ENCODE peak calls at places on chromosomes 1 and 21, in eight cellular contexts. One of them, this sample, is unnamed.

GRCh38 chr1:162627662-162628296 is 4.5 kb upstream of the DDR2 start:
- DNase-seq in brain microvascular endothelial cell: peak
- DNase-seq in epithelial cell of esophagus: peak
- DNase-seq in fibroblast of pulmonary artery: peak
- DNase-seq in lower lobe of right lung: no peak
- DNase-seq in cardiac fibroblast: peak
- DNase-seq in choroid plexus epithelial cell: peak
- DNase-seq in tibial nerve: no peak
- DNase-seq in this sample: peak

GRCh38 chr1:41637367-41637766 is 152.9 kb upstream of the EDN2 start:
- DNase-seq in epithelial cell of esophagus: no peak
- DNase-seq in lower lobe of right lung: no peak
- DNase-seq in cardiac fibroblast: no peak
- DNase-seq in fibroblast of pulmonary artery: no peak
- DNase-seq in choroid plexus epithelial cell: no peak
- DNase-seq in tibial nerve: no peak
- DNase-seq in brain microvascular endothelial cell: no peak
- DNase-seq in this sample: no peak

GRCh38 chr21:36134820-36135390 is at the start of gene CBR3:
- DNase-seq in cardiac fibroblast: peak
- DNase-seq in lower lobe of right lung: peak
- DNase-seq in choroid plexus epithelial cell: peak
- DNase-seq in fibroblast of pulmonary artery: peak
- DNase-seq in epithelial cell of esophagus: peak
- DNase-seq in tibial nerve: peak
- DNase-seq in brain microvascular endothelial cell: peak
- DNase-seq in this sample: peak

GRCh38 chr1:116762281-116762680 is 8.1 kb downstream of the CD2 start:
- DNase-seq in fibroblast of pulmonary artery: no peak
- DNase-seq in epithelial cell of esophagus: no peak
- DNase-seq in choroid plexus epithelial cell: no peak
- DNase-seq in tibial nerve: no peak
- DNase-seq in cardiac fibroblast: no peak
- DNase-seq in lower lobe of right lung: no peak
- DNase-seq in brain microvascular endothelial cell: no peak
- DNase-seq in this sample: no peak

GRCh38 chr1:203743101-203743501 is 21.9 kb upstream of the LAX1 start:
- DNase-seq in choroid plexus epithelial cell: no peak
- DNase-seq in cardiac fibroblast: no peak
- DNase-seq in fibroblast of pulmonary artery: no peak
- DNase-seq in brain microvascular endothelial cell: no peak
- DNase-seq in tibial nerve: no peak
- DNase-seq in epithelial cell of esophagus: peak
- DNase-seq in lower lobe of right lung: no peak
- DNase-seq in this sample: no peak

GRCh38 chr1:155013632-155014031 is 11.0 kb downstream of the ZBTB7B start:
- DNase-seq in choroid plexus epithelial cell: no peak
- DNase-seq in tibial nerve: no peak
- DNase-seq in cardiac fibroblast: no peak
- DNase-seq in brain microvascular endothelial cell: no peak
- DNase-seq in fibroblast of pulmonary artery: no peak
- DNase-seq in epithelial cell of esophagus: no peak
- DNase-seq in lower lobe of right lung: no peak
- DNase-seq in this sample: no peak

GRCh38 chr1:206430031-206430983 is 40.0 kb upstream of the IKBKE start:
- DNase-seq in epithelial cell of esophagus: peak
- DNase-seq in choroid plexus epithelial cell: peak
- DNase-seq in fibroblast of pulmonary artery: peak
- DNase-seq in lower lobe of right lung: no peak
- DNase-seq in brain microvascular endothelial cell: peak
- DNase-seq in cardiac fibroblast: peak
- DNase-seq in tibial nerve: no peak
- DNase-seq in this sample: peak

GRCh38 chr1:164914208-164914607 is 355.2 kb downstream of the PBX1 start:
- DNase-seq in tibial nerve: no peak
- DNase-seq in cardiac fibroblast: peak
- DNase-seq in fibroblast of pulmonary artery: peak
- DNase-seq in brain microvascular endothelial cell: peak
- DNase-seq in lower lobe of right lung: no peak
- DNase-seq in choroid plexus epithelial cell: peak
- DNase-seq in epithelial cell of esophagus: peak
- DNase-seq in this sample: peak

GRCh38 chr1:22575532-22576147 is 12.4 kb downstream of the EPHA8 start:
- DNase-seq in lower lobe of right lung: no peak
- DNase-seq in tibial nerve: no peak
- DNase-seq in choroid plexus epithelial cell: no peak
- DNase-seq in brain microvascular endothelial cell: no peak
- DNase-seq in fibroblast of pulmonary artery: no peak
- DNase-seq in cardiac fibroblast: no peak
- DNase-seq in epithelial cell of esophagus: no peak
- DNase-seq in this sample: no peak

GRCh38 chr1:19921310-19921709 is 2.1 kb downstream of the PLA2G2E start:
- DNase-seq in fibroblast of pulmonary artery: no peak
- DNase-seq in brain microvascular endothelial cell: no peak
- DNase-seq in cardiac fibroblast: no peak
- DNase-seq in lower lobe of right lung: no peak
- DNase-seq in epithelial cell of esophagus: no peak
- DNase-seq in choroid plexus epithelial cell: no peak
- DNase-seq in tibial nerve: no peak
- DNase-seq in this sample: no peak

GRCh38 chr1:19029191-19030085 is 73.0 kb upstream of the IFFO2 start:
- DNase-seq in epithelial cell of esophagus: peak
- DNase-seq in tibial nerve: no peak
- DNase-seq in cardiac fibroblast: no peak
- DNase-seq in fibroblast of pulmonary artery: peak
- DNase-seq in lower lobe of right lung: no peak
- DNase-seq in choroid plexus epithelial cell: no peak
- DNase-seq in brain microvascular endothelial cell: no peak
- DNase-seq in this sample: no peak

GRCh38 chr1:54585181-54586066 is 37.4 kb downstream of the ACOT11 start:
- DNase-seq in choroid plexus epithelial cell: no peak
- DNase-seq in fibroblast of pulmonary artery: no peak
- DNase-seq in tibial nerve: no peak
- DNase-seq in epithelial cell of esophagus: no peak
- DNase-seq in cardiac fibroblast: no peak
- DNase-seq in brain microvascular endothelial cell: no peak
- DNase-seq in lower lobe of right lung: no peak
- DNase-seq in this sample: no peak

GRCh38 chr1:230047114-230047865 is 19.7 kb upstream of the GALNT2 start:
- DNase-seq in lower lobe of right lung: no peak
- DNase-seq in cardiac fibroblast: no peak
- DNase-seq in brain microvascular endothelial cell: no peak
- DNase-seq in epithelial cell of esophagus: peak
- DNase-seq in tibial nerve: no peak
- DNase-seq in choroid plexus epithelial cell: peak
- DNase-seq in fibroblast of pulmonary artery: peak
- DNase-seq in this sample: no peak

GRCh38 chr1:227797144-227797543 is 18.3 kb upstream of the PRSS38 start:
- DNase-seq in epithelial cell of esophagus: no peak
- DNase-seq in tibial nerve: no peak
- DNase-seq in lower lobe of right lung: no peak
- DNase-seq in fibroblast of pulmonary artery: no peak
- DNase-seq in choroid plexus epithelial cell: no peak
- DNase-seq in cardiac fibroblast: no peak
- DNase-seq in brain microvascular endothelial cell: no peak
- DNase-seq in this sample: no peak

GRCh38 chr1:177432897-177433296 is 262.1 kb downstream of the BRINP2 start:
- DNase-seq in cardiac fibroblast: no peak
- DNase-seq in choroid plexus epithelial cell: peak
- DNase-seq in tibial nerve: no peak
- DNase-seq in epithelial cell of esophagus: peak
- DNase-seq in lower lobe of right lung: no peak
- DNase-seq in brain microvascular endothelial cell: no peak
- DNase-seq in fibroblast of pulmonary artery: peak
- DNase-seq in this sample: peak

GRCh38 chr1:113207019-113207418 is 134.0 kb downstream of the LRIG2 start:
- DNase-seq in epithelial cell of esophagus: peak
- DNase-seq in cardiac fibroblast: no peak
- DNase-seq in fibroblast of pulmonary artery: no peak
- DNase-seq in choroid plexus epithelial cell: no peak
- DNase-seq in brain microvascular endothelial cell: no peak
- DNase-seq in tibial nerve: no peak
- DNase-seq in lower lobe of right lung: no peak
- DNase-seq in this sample: no peak

GRCh38 chr1:116874622-116875277 is 35.0 kb upstream of the PTGFRN start:
- DNase-seq in fibroblast of pulmonary artery: peak
- DNase-seq in tibial nerve: no peak
- DNase-seq in cardiac fibroblast: peak
- DNase-seq in choroid plexus epithelial cell: peak
- DNase-seq in brain microvascular endothelial cell: no peak
- DNase-seq in lower lobe of right lung: no peak
- DNase-seq in epithelial cell of esophagus: no peak
- DNase-seq in this sample: peak

GRCh38 chr1:198153804-198154203 is 3.0 kb upstream of the NEK7 start:
- DNase-seq in fibroblast of pulmonary artery: peak
- DNase-seq in cardiac fibroblast: peak
- DNase-seq in epithelial cell of esophagus: no peak
- DNase-seq in tibial nerve: no peak
- DNase-seq in choroid plexus epithelial cell: no peak
- DNase-seq in lower lobe of right lung: no peak
- DNase-seq in brain microvascular endothelial cell: peak
- DNase-seq in this sample: no peak

GRCh38 chr1:47703981-47704596 is 266.2 kb downstream of the FOXD2 start:
- DNase-seq in brain microvascular endothelial cell: peak
- DNase-seq in tibial nerve: no peak
- DNase-seq in choroid plexus epithelial cell: peak
- DNase-seq in fibroblast of pulmonary artery: peak
- DNase-seq in epithelial cell of esophagus: peak
- DNase-seq in lower lobe of right lung: no peak
- DNase-seq in cardiac fibroblast: peak
- DNase-seq in this sample: peak

GRCh38 chr1:85262985-85263384 is 3.5 kb upstream of the C1orf52 start:
- DNase-seq in lower lobe of right lung: no peak
- DNase-seq in tibial nerve: no peak
- DNase-seq in epithelial cell of esophagus: no peak
- DNase-seq in fibroblast of pulmonary artery: no peak
- DNase-seq in choroid plexus epithelial cell: no peak
- DNase-seq in cardiac fibroblast: no peak
- DNase-seq in brain microvascular endothelial cell: no peak
- DNase-seq in this sample: no peak

GRCh38 chr1:85258536-85259117 is 835 bp downstream of the C1orf52 start:
- DNase-seq in fibroblast of pulmonary artery: peak
- DNase-seq in brain microvascular endothelial cell: no peak
- DNase-seq in lower lobe of right lung: no peak
- DNase-seq in choroid plexus epithelial cell: peak
- DNase-seq in tibial nerve: no peak
- DNase-seq in epithelial cell of esophagus: peak
- DNase-seq in cardiac fibroblast: peak
- DNase-seq in this sample: no peak

GRCh38 chr1:85264150-85264549 is 4.7 kb upstream of the C1orf52 start:
- DNase-seq in lower lobe of right lung: no peak
- DNase-seq in cardiac fibroblast: no peak
- DNase-seq in epithelial cell of esophagus: peak
- DNase-seq in choroid plexus epithelial cell: no peak
- DNase-seq in fibroblast of pulmonary artery: no peak
- DNase-seq in brain microvascular endothelial cell: no peak
- DNase-seq in tibial nerve: no peak
- DNase-seq in this sample: no peak

GRCh38 chr1:85259866-85260345 is 444 bp upstream of the C1orf52 start:
- DNase-seq in choroid plexus epithelial cell: peak
- DNase-seq in epithelial cell of esophagus: no peak
- DNase-seq in tibial nerve: no peak
- DNase-seq in brain microvascular endothelial cell: peak
- DNase-seq in cardiac fibroblast: peak
- DNase-seq in fibroblast of pulmonary artery: peak
- DNase-seq in lower lobe of right lung: no peak
- DNase-seq in this sample: peak

GRCh38 chr1:85259118-85259865 is at the start of gene C1orf52:
- DNase-seq in fibroblast of pulmonary artery: peak
- DNase-seq in tibial nerve: peak
- DNase-seq in brain microvascular endothelial cell: peak
- DNase-seq in lower lobe of right lung: peak
- DNase-seq in epithelial cell of esophagus: peak
- DNase-seq in choroid plexus epithelial cell: peak
- DNase-seq in cardiac fibroblast: peak
- DNase-seq in this sample: peak
- TF ChIP-seq CTCF in fibroblast of pulmonary artery: peak
- TF ChIP-seq CTCF in tibial nerve: peak
- TF ChIP-seq CTCF in brain microvascular endothelial cell: peak
- TF ChIP-seq CTCF in lower lobe of right lung: peak
- TF ChIP-seq CTCF in epithelial cell of esophagus: peak
- TF ChIP-seq CTCF in choroid plexus epithelial cell: peak
- TF ChIP-seq CTCF in cardiac fibroblast: peak
- TF ChIP-seq CTCF in this sample: peak

DNA sequence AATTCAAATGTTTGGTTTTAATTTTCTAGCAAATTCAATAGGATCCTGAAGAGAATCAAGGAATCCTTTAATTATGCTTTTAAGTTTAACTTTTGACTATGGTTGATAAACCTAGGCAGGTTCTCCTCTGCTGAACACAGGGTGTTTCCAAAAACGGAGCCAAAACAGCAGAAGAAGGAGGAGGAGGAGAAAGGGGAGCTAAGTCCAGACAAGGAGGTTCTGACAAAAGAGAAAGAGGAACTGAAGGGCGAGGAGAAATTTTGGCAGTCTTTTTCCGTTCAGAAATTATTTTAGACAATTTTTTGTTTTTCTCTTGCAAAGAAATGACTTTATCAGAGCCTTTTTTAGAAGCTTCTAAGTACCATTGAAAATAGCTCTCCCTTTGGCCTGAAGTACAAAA is 33.2 kb upstream of the FNBP1L start:
- DNase-seq in brain microvascular endothelial cell: no peak
- DNase-seq in tibial nerve: no peak
- DNase-seq in choroid plexus epithelial cell: no peak
- DNase-seq in cardiac fibroblast: no peak
- DNase-seq in epithelial cell of esophagus: no peak
- DNase-seq in fibroblast of pulmonary artery: no peak
- DNase-seq in lower lobe of right lung: no peak
- DNase-seq in this sample: no peak
- H3K4me3 ChIP-seq in brain microvascular endothelial cell: no peak
- H3K4me3 ChIP-seq in tibial nerve: no peak
- H3K4me3 ChIP-seq in choroid plexus epithelial cell: no peak
- H3K4me3 ChIP-seq in cardiac fibroblast: no peak
- H3K4me3 ChIP-seq in epithelial cell of esophagus: no peak
- H3K4me3 ChIP-seq in fibroblast of pulmonary artery: no peak
- H3K4me3 ChIP-seq in lower lobe of right lung: no peak
- H3K4me3 ChIP-seq in this sample: no peak

DNA sequence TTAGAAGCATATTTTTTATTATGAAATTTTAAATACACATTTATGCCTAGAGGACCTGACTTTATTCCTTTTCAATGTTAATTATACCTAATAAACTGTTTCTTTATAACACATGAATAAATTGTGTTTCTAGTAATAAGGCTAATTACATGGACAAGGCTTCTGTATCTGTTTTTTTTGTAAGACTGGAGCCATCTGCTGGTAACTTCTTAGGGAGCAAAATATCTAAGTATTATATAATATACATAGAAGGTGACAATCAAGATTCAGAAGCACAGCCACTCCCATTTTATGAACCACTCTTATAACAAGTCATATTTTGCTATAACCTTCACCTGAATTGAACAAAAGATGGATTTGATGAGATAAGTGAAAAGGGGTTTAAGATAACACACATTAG is 84.2 kb downstream of the LBR start:
- DNase-seq in brain microvascular endothelial cell: no peak
- DNase-seq in fibroblast of pulmonary artery: peak
- DNase-seq in lower lobe of right lung: no peak
- DNase-seq in tibial nerve: no peak
- DNase-seq in epithelial cell of esophagus: peak
- DNase-seq in cardiac fibroblast: peak
- DNase-seq in choroid plexus epithelial cell: peak
- DNase-seq in this sample: peak
- TF ChIP-seq CTCF in brain microvascular endothelial cell: peak
- TF ChIP-seq CTCF in fibroblast of pulmonary artery: peak
- TF ChIP-seq CTCF in lower lobe of right lung: peak
- TF ChIP-seq CTCF in tibial nerve: no peak
- TF ChIP-seq CTCF in epithelial cell of esophagus: peak
- TF ChIP-seq CTCF in cardiac fibroblast: peak
- TF ChIP-seq CTCF in choroid plexus epithelial cell: peak
- TF ChIP-seq CTCF in this sample: peak

GRCh38 chr1:2529776-2530500 is at the start of gene HES5:
- DNase-seq in epithelial cell of esophagus: no peak
- DNase-seq in tibial nerve: no peak
- DNase-seq in brain microvascular endothelial cell: no peak
- DNase-seq in choroid plexus epithelial cell: no peak
- DNase-seq in cardiac fibroblast: no peak
- DNase-seq in fibroblast of pulmonary artery: no peak
- DNase-seq in lower lobe of right lung: no peak
- DNase-seq in this sample: no peak
- H3K4me3 ChIP-seq in epithelial cell of esophagus: peak
- H3K4me3 ChIP-seq in tibial nerve: peak
- H3K4me3 ChIP-seq in brain microvascular endothelial cell: peak
- H3K4me3 ChIP-seq in choroid plexus epithelial cell: no peak
- H3K4me3 ChIP-seq in cardiac fibroblast: no peak
- H3K4me3 ChIP-seq in fibroblast of pulmonary artery: no peak
- H3K4me3 ChIP-seq in lower lobe of right lung: peak
- H3K4me3 ChIP-seq in this sample: no peak

This sample was measured in fibroblast of mammary gland.